ENCODE peak calls at places on chromosome 18, in ten cellular contexts. Z is left colon; L is T follicular helper cell; M is NCI-H510A; C is ovary; G is B cell; J is dorsolateral prefrontal cortex; S is NCI-H2081 treated with DMSO at 0.1 percent for 48 hours; Y is non-pigmented ciliary epithelial cell; P is activated effector memory CD4-positive, alpha-beta T cell treated with anti-CD3 and anti-CD28 coated beads, Interleukin-2, amount 50 U/mL, for 16 hours. E is an unnamed sample.

GRCh38 chr18:3037423-3037915 is 24.5 kb upstream of the LPIN2 start:
- DNase-seq in Z (peak; percentile 48), L (no peak), M (peak; percentile 34), C (no peak), G (no peak), J (no peak), S (no peak), Y (peak; percentile 66), P (no peak), E (no peak)

GRCh38 chr18:44733069-44733753 is 52.5 kb downstream of the SETBP1 start:
- DNase-seq in Z (no peak), L (no peak), M (no peak), C (no peak), G (no peak), J (peak; percentile 55), S (no peak), Y (peak; percentile 82), P (no peak), E (no peak)

GRCh38 chr18:62610509-62611394 is 87.9 kb downstream of the ZCCHC2 start:
- DNase-seq in Z (no peak), L (no peak), M (no peak), C (peak; percentile 45), G (no peak), J (no peak), S (no peak), Y (no peak), P (no peak), E (no peak)

GRCh38 chr18:51196116-51196810 is 1.2 kb downstream of the MEX3C start:
- DNase-seq in Z (peak; percentile 34), L (peak; percentile 13), M (no peak), C (peak; percentile 72), G (no peak), J (peak; percentile 53), S (no peak), Y (no peak), P (peak; percentile 83), E (no peak)

GRCh38 chr18:74219056-74219455 is 70.7 kb downstream of the TIMM21 start:
- DNase-seq in Z (no peak), L (no peak), M (no peak), C (no peak), G (no peak), J (no peak), S (no peak), Y (no peak), P (no peak), E (no peak)

GRCh38 chr18:48993586-48993985 is 42.8 kb upstream of the SMAD7 start:
- DNase-seq in Z (no peak), L (no peak), M (no peak), C (no peak), G (no peak), J (no peak), S (no peak), Y (no peak), P (no peak), E (no peak)

GRCh38 chr18:21599585-21600525 is 649 bp downstream of the ESCO1 start:
- DNase-seq in Z (no peak), L (no peak), M (peak; percentile 55), C (peak; percentile 78), G (peak; percentile 83), J (no peak), S (no peak), Y (no peak), P (peak; percentile 68), E (peak; percentile 51)

GRCh38 chr18:9147440-9148238 is 11.1 kb downstream of the ANKRD12 start:
- DNase-seq in Z (no peak), L (no peak), M (peak; percentile 7), C (no peak), G (peak; percentile 37), J (no peak), S (no peak), Y (peak; percentile 53), P (no peak), E (no peak)

GRCh38 chr18:66682855-66683322 is 79.0 kb upstream of the CDH19 start:
- DNase-seq in Z (no peak), L (no peak), M (no peak), C (no peak), G (no peak), J (peak; percentile 46), S (no peak), Y (no peak), P (no peak), E (no peak)

GRCh38 chr18:69954719-69955118 is 7.0 kb upstream of the CD226 start:
- DNase-seq in Z (no peak), L (no peak), M (no peak), C (no peak), G (no peak), J (no peak), S (no peak), Y (no peak), P (no peak), E (no peak)

GRCh38 chr18:75624836-75625235 is 197.3 kb upstream of the SMIM21 start:
- DNase-seq in Z (no peak), L (no peak), M (no peak), C (no peak), G (no peak), J (no peak), S (no peak), Y (no peak), P (no peak), E (no peak)

GRCh38 chr18:79953921-79954651 is 2.6 kb upstream of the SLC66A2 start:
- DNase-seq in Z (peak; percentile 88), L (no peak), M (no peak), C (peak; percentile 19), G (no peak), J (no peak), S (no peak), Y (no peak), P (peak; percentile 58), E (peak; percentile 29)

GRCh38 chr18:27211569-27211968 is 26.5 kb upstream of the CHST9 start:
- DNase-seq in Z (no peak), L (no peak), M (no peak), C (no peak), G (no peak), J (no peak), S (no peak), Y (no peak), P (no peak), E (no peak)

GRCh38 chr18:75840131-75840530 is 412.6 kb upstream of the SMIM21 start:
- DNase-seq in Z (no peak), L (no peak), M (no peak), C (no peak), G (no peak), J (no peak), S (no peak), Y (no peak), P (no peak), E (no peak)

GRCh38 chr18:75346671-75347070 is 80.8 kb downstream of the SMIM21 start:
- DNase-seq in Z (no peak), L (no peak), M (no peak), C (no peak), G (no peak), J (no peak), S (no peak), Y (no peak), P (no peak), E (no peak)

GRCh38 chr18:56124186-56124585 is 514.2 kb downstream of the TXNL1 start:
- DNase-seq in Z (no peak), L (no peak), M (no peak), C (no peak), G (no peak), J (no peak), S (no peak), Y (peak; percentile 14), P (no peak), E (no peak)

GRCh38 chr18:3721771-3722661 is 272.0 kb downstream of the TGIF1 start:
- DNase-seq in Z (no peak), L (no peak), M (no peak), C (no peak), G (no peak), J (no peak), S (no peak), Y (no peak), P (no peak), E (no peak)

GRCh38 chr18:31206064-31206463 is 43.4 kb upstream of the DSC1 start:
- DNase-seq in Z (no peak), L (no peak), M (no peak), C (no peak), G (no peak), J (no peak), S (no peak), Y (no peak), P (no peak), E (no peak)

GRCh38 chr18:58334061-58334460 is 290.0 kb downstream of the NEDD4L start:
- DNase-seq in Z (no peak), L (no peak), M (no peak), C (no peak), G (no peak), J (no peak), S (no peak), Y (no peak), P (no peak), E (no peak)

GRCh38 chr18:62939433-62939832 is 224.1 kb downstream of the PHLPP1 start:
- DNase-seq in Z (no peak), L (no peak), M (no peak), C (no peak), G (no peak), J (no peak), S (no peak), Y (no peak), P (no peak), E (no peak)

GRCh38 chr18:6819332-6819731 is 89.8 kb downstream of the ARHGAP28 start:
- DNase-seq in Z (no peak), L (no peak), M (no peak), C (no peak), G (no peak), J (no peak), S (no peak), Y (no peak), P (no peak), E (no peak)

GRCh38 chr18:2442726-2443275 is 128.5 kb downstream of the METTL4 start:
- DNase-seq in Z (no peak), L (no peak), M (no peak), C (no peak), G (no peak), J (no peak), S (no peak), Y (no peak), P (no peak), E (no peak)

GRCh38 chr18:9619545-9619944 is 5.2 kb upstream of the PPP4R1 start:
- DNase-seq in Z (no peak), L (no peak), M (no peak), C (no peak), G (no peak), J (no peak), S (no peak), Y (peak; percentile 60), P (no peak), E (no peak)

GRCh38 chr18:46950064-46950656 is 32.8 kb downstream of the KATNAL2 start:
- DNase-seq in Z (no peak), L (no peak), M (no peak), C (no peak), G (no peak), J (no peak), S (no peak), Y (no peak), P (no peak), E (no peak)